ENCODE peak calls at places on chromosomes 6 and 20, in seven cellular contexts. One of them, this sample, is unnamed.

GRCh38 chr6:16694789-16695188 is 66.5 kb downstream of the ATXN1 start:
- DNase-seq in mammary epithelial cell: no peak
- DNase-seq in activated T-helper 1 cell treated with Interleukin-2 at 50 U/mL for 16 hours: no peak
- DNase-seq in glutamatergic neuron: no peak
- DNase-seq in OCI-LY7: no peak
- DNase-seq in psoas muscle: no peak
- DNase-seq in HT1080: no peak
- DNase-seq in this sample: no peak

GRCh38 chr6:169048806-169049205 is 204.8 kb downstream of the THBS2 start:
- DNase-seq in activated T-helper 1 cell treated with Interleukin-2 at 50 U/mL for 16 hours: no peak
- DNase-seq in OCI-LY7: no peak
- DNase-seq in glutamatergic neuron: no peak
- DNase-seq in mammary epithelial cell: no peak
- DNase-seq in psoas muscle: no peak
- DNase-seq in HT1080: no peak
- DNase-seq in this sample: no peak

GRCh38 chr20:24640276-24640675 is 170.8 kb downstream of the SYNDIG1 start:
- DNase-seq in mammary epithelial cell: no peak
- DNase-seq in psoas muscle: no peak
- DNase-seq in glutamatergic neuron: no peak
- DNase-seq in OCI-LY7: no peak
- DNase-seq in HT1080: no peak
- DNase-seq in activated T-helper 1 cell treated with Interleukin-2 at 50 U/mL for 16 hours: no peak
- DNase-seq in this sample: no peak

GRCh38 chr6:105485456-105485855 is 82.6 kb upstream of the PREP start:
- DNase-seq in psoas muscle: no peak
- DNase-seq in activated T-helper 1 cell treated with Interleukin-2 at 50 U/mL for 16 hours: no peak
- DNase-seq in HT1080: no peak
- DNase-seq in OCI-LY7: peak
- DNase-seq in glutamatergic neuron: no peak
- DNase-seq in mammary epithelial cell: no peak
- DNase-seq in this sample: no peak

GRCh38 chr20:49284818-49285217 is 7.0 kb upstream of the ZNFX1 start:
- DNase-seq in HT1080: no peak
- DNase-seq in OCI-LY7: no peak
- DNase-seq in activated T-helper 1 cell treated with Interleukin-2 at 50 U/mL for 16 hours: no peak
- DNase-seq in mammary epithelial cell: no peak
- DNase-seq in glutamatergic neuron: no peak
- DNase-seq in psoas muscle: no peak
- DNase-seq in this sample: no peak

GRCh38 chr6:122365775-122366403 is 33.6 kb upstream of the HSF2 start:
- DNase-seq in HT1080: no peak
- DNase-seq in activated T-helper 1 cell treated with Interleukin-2 at 50 U/mL for 16 hours: no peak
- DNase-seq in OCI-LY7: no peak
- DNase-seq in mammary epithelial cell: peak
- DNase-seq in glutamatergic neuron: no peak
- DNase-seq in psoas muscle: no peak
- DNase-seq in this sample: no peak

GRCh38 chr20:57450931-57451330 is 59.7 kb downstream of the RBM38 start:
- DNase-seq in psoas muscle: no peak
- DNase-seq in activated T-helper 1 cell treated with Interleukin-2 at 50 U/mL for 16 hours: no peak
- DNase-seq in glutamatergic neuron: peak
- DNase-seq in mammary epithelial cell: no peak
- DNase-seq in OCI-LY7: peak
- DNase-seq in HT1080: no peak
- DNase-seq in this sample: no peak

GRCh38 chr6:129342243-129342642 is 367.7 kb downstream of the ARHGAP18 start:
- DNase-seq in glutamatergic neuron: no peak
- DNase-seq in activated T-helper 1 cell treated with Interleukin-2 at 50 U/mL for 16 hours: no peak
- DNase-seq in psoas muscle: no peak
- DNase-seq in mammary epithelial cell: no peak
- DNase-seq in OCI-LY7: no peak
- DNase-seq in HT1080: no peak
- DNase-seq in this sample: no peak

GRCh38 chr6:133241088-133241900 is at the start of gene EYA4:
- DNase-seq in HT1080: peak
- DNase-seq in activated T-helper 1 cell treated with Interleukin-2 at 50 U/mL for 16 hours: no peak
- DNase-seq in psoas muscle: peak
- DNase-seq in OCI-LY7: no peak
- DNase-seq in mammary epithelial cell: peak
- DNase-seq in glutamatergic neuron: peak
- DNase-seq in this sample: no peak

GRCh38 chr6:150830409-150831165 is 34.9 kb upstream of the MTHFD1L start:
- DNase-seq in psoas muscle: no peak
- DNase-seq in glutamatergic neuron: no peak
- DNase-seq in HT1080: peak
- DNase-seq in mammary epithelial cell: no peak
- DNase-seq in activated T-helper 1 cell treated with Interleukin-2 at 50 U/mL for 16 hours: no peak
- DNase-seq in OCI-LY7: no peak
- DNase-seq in this sample: no peak

GRCh38 chr6:37007340-37008043 is 2.0 kb downstream of the FGD2 start:
- DNase-seq in activated T-helper 1 cell treated with Interleukin-2 at 50 U/mL for 16 hours: no peak
- DNase-seq in HT1080: no peak
- DNase-seq in glutamatergic neuron: no peak
- DNase-seq in psoas muscle: no peak
- DNase-seq in OCI-LY7: peak
- DNase-seq in mammary epithelial cell: no peak
- DNase-seq in this sample: no peak

GRCh38 chr6:122202576-122203137 is 196.8 kb upstream of the HSF2 start:
- DNase-seq in psoas muscle: no peak
- DNase-seq in glutamatergic neuron: no peak
- DNase-seq in mammary epithelial cell: no peak
- DNase-seq in activated T-helper 1 cell treated with Interleukin-2 at 50 U/mL for 16 hours: no peak
- DNase-seq in OCI-LY7: no peak
- DNase-seq in HT1080: no peak
- DNase-seq in this sample: no peak

GRCh38 chr20:64137598-64138031 is 26.6 kb upstream of the MYT1 start:
- DNase-seq in mammary epithelial cell: no peak
- DNase-seq in glutamatergic neuron: peak
- DNase-seq in HT1080: no peak
- DNase-seq in psoas muscle: no peak
- DNase-seq in activated T-helper 1 cell treated with Interleukin-2 at 50 U/mL for 16 hours: no peak
- DNase-seq in OCI-LY7: no peak
- DNase-seq in this sample: no peak

GRCh38 chr20:38658879-38659612 is 57.4 kb downstream of the ARHGAP40 start:
- DNase-seq in activated T-helper 1 cell treated with Interleukin-2 at 50 U/mL for 16 hours: no peak
- DNase-seq in HT1080: no peak
- DNase-seq in glutamatergic neuron: peak
- DNase-seq in OCI-LY7: peak
- DNase-seq in psoas muscle: no peak
- DNase-seq in mammary epithelial cell: peak
- DNase-seq in this sample: no peak

GRCh38 chr20:49283703-49284625 is 6.1 kb upstream of the ZNFX1 start:
- DNase-seq in psoas muscle: no peak
- DNase-seq in activated T-helper 1 cell treated with Interleukin-2 at 50 U/mL for 16 hours: no peak
- DNase-seq in mammary epithelial cell: no peak
- DNase-seq in OCI-LY7: peak
- DNase-seq in HT1080: peak
- DNase-seq in glutamatergic neuron: no peak
- DNase-seq in this sample: no peak

GRCh38 chr6:52139985-52140680 is 46.0 kb upstream of the IL17A start:
- DNase-seq in glutamatergic neuron: no peak
- DNase-seq in OCI-LY7: no peak
- DNase-seq in HT1080: no peak
- DNase-seq in mammary epithelial cell: no peak
- DNase-seq in activated T-helper 1 cell treated with Interleukin-2 at 50 U/mL for 16 hours: no peak
- DNase-seq in psoas muscle: no peak
- DNase-seq in this sample: no peak

GRCh38 chr6:49499121-49499520 is 602 bp upstream of the GLYATL3 start:
- DNase-seq in activated T-helper 1 cell treated with Interleukin-2 at 50 U/mL for 16 hours: no peak
- DNase-seq in HT1080: no peak
- DNase-seq in psoas muscle: no peak
- DNase-seq in OCI-LY7: no peak
- DNase-seq in mammary epithelial cell: no peak
- DNase-seq in glutamatergic neuron: no peak
- DNase-seq in this sample: no peak

GRCh38 chr20:34365765-34366213 is 2.7 kb downstream of the ITCH start:
- DNase-seq in activated T-helper 1 cell treated with Interleukin-2 at 50 U/mL for 16 hours: no peak
- DNase-seq in OCI-LY7: peak
- DNase-seq in HT1080: no peak
- DNase-seq in glutamatergic neuron: no peak
- DNase-seq in psoas muscle: no peak
- DNase-seq in mammary epithelial cell: no peak
- DNase-seq in this sample: no peak

GRCh38 chr6:41690541-41691330 is 44.7 kb downstream of the TFEB start:
- DNase-seq in glutamatergic neuron: no peak
- DNase-seq in mammary epithelial cell: no peak
- DNase-seq in activated T-helper 1 cell treated with Interleukin-2 at 50 U/mL for 16 hours: no peak
- DNase-seq in psoas muscle: no peak
- DNase-seq in OCI-LY7: no peak
- DNase-seq in HT1080: no peak
- DNase-seq in this sample: no peak

GRCh38 chr6:134451529-134451928 is 133.6 kb upstream of the SGK1 start:
- DNase-seq in psoas muscle: no peak
- DNase-seq in mammary epithelial cell: no peak
- DNase-seq in HT1080: no peak
- DNase-seq in OCI-LY7: peak
- DNase-seq in activated T-helper 1 cell treated with Interleukin-2 at 50 U/mL for 16 hours: no peak
- DNase-seq in glutamatergic neuron: no peak
- DNase-seq in this sample: no peak

GRCh38 chr20:63889241-63890200 is 5.4 kb upstream of the DNAJC5 start:
- DNase-seq in HT1080: no peak
- DNase-seq in psoas muscle: no peak
- DNase-seq in glutamatergic neuron: no peak
- DNase-seq in activated T-helper 1 cell treated with Interleukin-2 at 50 U/mL for 16 hours: no peak
- DNase-seq in mammary epithelial cell: peak
- DNase-seq in OCI-LY7: no peak
- DNase-seq in this sample: no peak

GRCh38 chr20:4217349-4217761 is 202.0 kb upstream of the RNF24 start:
- DNase-seq in HT1080: no peak
- DNase-seq in mammary epithelial cell: peak
- DNase-seq in psoas muscle: no peak
- DNase-seq in OCI-LY7: no peak
- DNase-seq in glutamatergic neuron: no peak
- DNase-seq in activated T-helper 1 cell treated with Interleukin-2 at 50 U/mL for 16 hours: no peak
- DNase-seq in this sample: no peak

GRCh38 chr20:11676618-11677289 is 240.9 kb upstream of the BTBD3 start:
- DNase-seq in HT1080: peak
- DNase-seq in mammary epithelial cell: peak
- DNase-seq in glutamatergic neuron: peak
- DNase-seq in OCI-LY7: peak
- DNase-seq in psoas muscle: peak
- DNase-seq in activated T-helper 1 cell treated with Interleukin-2 at 50 U/mL for 16 hours: no peak
- DNase-seq in this sample: no peak

GRCh38 chr6:108921547-108922331 is 73.5 kb downstream of the ARMC2 start:
- DNase-seq in glutamatergic neuron: no peak
- DNase-seq in activated T-helper 1 cell treated with Interleukin-2 at 50 U/mL for 16 hours: no peak
- DNase-seq in mammary epithelial cell: peak
- DNase-seq in HT1080: no peak
- DNase-seq in OCI-LY7: no peak
- DNase-seq in psoas muscle: peak
- DNase-seq in this sample: no peak

GRCh38 chr6:29667158-29667557 is 10.3 kb downstream of the MOG start:
- DNase-seq in glutamatergic neuron: no peak
- DNase-seq in mammary epithelial cell: no peak
- DNase-seq in OCI-LY7: no peak
- DNase-seq in psoas muscle: no peak
- DNase-seq in HT1080: no peak
- DNase-seq in activated T-helper 1 cell treated with Interleukin-2 at 50 U/mL for 16 hours: no peak
- DNase-seq in this sample: no peak

GRCh38 chr6:164534070-164534766 is 775.2 kb downstream of the C6orf118 start:
- DNase-seq in HT1080: no peak
- DNase-seq in psoas muscle: no peak
- DNase-seq in glutamatergic neuron: no peak
- DNase-seq in activated T-helper 1 cell treated with Interleukin-2 at 50 U/mL for 16 hours: no peak
- DNase-seq in mammary epithelial cell: no peak
- DNase-seq in OCI-LY7: no peak
- DNase-seq in this sample: no peak

GRCh38 chr6:22383016-22383415 is 86.2 kb upstream of the PRL start:
- DNase-seq in OCI-LY7: no peak
- DNase-seq in glutamatergic neuron: no peak
- DNase-seq in HT1080: peak
- DNase-seq in mammary epithelial cell: no peak
- DNase-seq in psoas muscle: no peak
- DNase-seq in activated T-helper 1 cell treated with Interleukin-2 at 50 U/mL for 16 hours: no peak
- DNase-seq in this sample: no peak

This sample was measured in T-helper 17 cell.